ENCODE peak calls at places on chromosomes 11 and 22, in nine cellular contexts. One of them, this sample, is unnamed.
A peak's percentile ranks its signal among the peaks of the same experiment; 100 is the strongest.

GRCh38 chr11:7020183-7020917 is at the start of the genes NLRP14 and ZNF214:
- DNase-seq in stromal cell of bone marrow: peak; percentile 92
- DNase-seq in EL: peak; percentile 96
- DNase-seq in amygdala: peak; percentile 82
- DNase-seq in mammary epithelial cell: peak; percentile 88
- DNase-seq in Calu3: peak; percentile 81
- DNase-seq in WTC11: peak; percentile 94
- DNase-seq in NCI-H774: peak; percentile 93
- DNase-seq in spleen: no peak
- DNase-seq in this sample: peak; percentile 89

GRCh38 chr11:1303973-1304372 is 5.5 kb downstream of the TOLLIP start:
- DNase-seq in mammary epithelial cell: no peak
- DNase-seq in WTC11: no peak
- DNase-seq in amygdala: no peak
- DNase-seq in NCI-H774: no peak
- DNase-seq in EL: no peak
- DNase-seq in Calu3: no peak
- DNase-seq in spleen: peak; percentile 37
- DNase-seq in stromal cell of bone marrow: no peak
- DNase-seq in this sample: no peak

GRCh38 chr11:62823677-62824076 is 8.2 kb downstream of the STX5 start:
- DNase-seq in stromal cell of bone marrow: no peak
- DNase-seq in WTC11: no peak
- DNase-seq in amygdala: no peak
- DNase-seq in mammary epithelial cell: no peak
- DNase-seq in Calu3: no peak
- DNase-seq in spleen: no peak
- DNase-seq in NCI-H774: no peak
- DNase-seq in EL: no peak
- DNase-seq in this sample: no peak

GRCh38 chr11:124740277-124740882 is 638 bp downstream of the NRGN start:
- DNase-seq in Calu3: no peak
- DNase-seq in NCI-H774: no peak
- DNase-seq in mammary epithelial cell: peak; percentile 23
- DNase-seq in amygdala: no peak
- DNase-seq in spleen: peak; percentile 87
- DNase-seq in WTC11: no peak
- DNase-seq in stromal cell of bone marrow: no peak
- DNase-seq in EL: peak; percentile 52
- DNase-seq in this sample: no peak

GRCh38 chr11:22189660-22190059 is 3.2 kb upstream of the ANO5 start:
- DNase-seq in amygdala: no peak
- DNase-seq in Calu3: no peak
- DNase-seq in stromal cell of bone marrow: no peak
- DNase-seq in EL: no peak
- DNase-seq in mammary epithelial cell: no peak
- DNase-seq in WTC11: no peak
- DNase-seq in NCI-H774: no peak
- DNase-seq in spleen: no peak
- DNase-seq in this sample: no peak

GRCh38 chr22:43381693-43382092 is 30.1 kb upstream of the MPPED1 start:
- DNase-seq in NCI-H774: no peak
- DNase-seq in EL: no peak
- DNase-seq in Calu3: no peak
- DNase-seq in stromal cell of bone marrow: no peak
- DNase-seq in mammary epithelial cell: no peak
- DNase-seq in WTC11: no peak
- DNase-seq in spleen: no peak
- DNase-seq in amygdala: no peak
- DNase-seq in this sample: no peak

GRCh38 chr22:27306771-27307170 is 494.8 kb downstream of the MN1 start:
- DNase-seq in EL: no peak
- DNase-seq in WTC11: no peak
- DNase-seq in amygdala: no peak
- DNase-seq in NCI-H774: no peak
- DNase-seq in Calu3: no peak
- DNase-seq in spleen: no peak
- DNase-seq in stromal cell of bone marrow: no peak
- DNase-seq in mammary epithelial cell: no peak
- DNase-seq in this sample: no peak

GRCh38 chr22:44928064-44928463 is 81.7 kb downstream of the PHF21B start:
- DNase-seq in mammary epithelial cell: no peak
- DNase-seq in spleen: peak; percentile 37
- DNase-seq in Calu3: no peak
- DNase-seq in EL: no peak
- DNase-seq in stromal cell of bone marrow: no peak
- DNase-seq in NCI-H774: no peak
- DNase-seq in amygdala: no peak
- DNase-seq in WTC11: no peak
- DNase-seq in this sample: no peak

GRCh38 chr11:69040581-69041260 is 8.0 kb upstream of the TPCN2 start:
- DNase-seq in WTC11: no peak
- DNase-seq in stromal cell of bone marrow: peak; percentile 98
- DNase-seq in amygdala: no peak
- DNase-seq in spleen: no peak
- DNase-seq in EL: peak; percentile 85
- DNase-seq in NCI-H774: no peak
- DNase-seq in mammary epithelial cell: no peak
- DNase-seq in Calu3: no peak
- DNase-seq in this sample: no peak

GRCh38 chr11:111331711-111332479 is 33.5 kb downstream of the POU2AF3 start:
- DNase-seq in mammary epithelial cell: peak; percentile 39
- DNase-seq in Calu3: no peak
- DNase-seq in NCI-H774: no peak
- DNase-seq in stromal cell of bone marrow: peak; percentile 23
- DNase-seq in EL: no peak
- DNase-seq in spleen: no peak
- DNase-seq in amygdala: no peak
- DNase-seq in WTC11: no peak
- DNase-seq in this sample: no peak

GRCh38 chr11:126337472-126338241 is 17.8 kb upstream of the ST3GAL4 start:
- DNase-seq in Calu3: no peak
- DNase-seq in spleen: peak; percentile 70
- DNase-seq in EL: no peak
- DNase-seq in amygdala: no peak
- DNase-seq in stromal cell of bone marrow: no peak
- DNase-seq in mammary epithelial cell: no peak
- DNase-seq in WTC11: no peak
- DNase-seq in NCI-H774: no peak
- DNase-seq in this sample: no peak

GRCh38 chr22:19213496-19214473 is 35.2 kb upstream of the SLC25A1 start:
- DNase-seq in Calu3: no peak
- DNase-seq in NCI-H774: no peak
- DNase-seq in spleen: no peak
- DNase-seq in amygdala: no peak
- DNase-seq in EL: no peak
- DNase-seq in mammary epithelial cell: no peak
- DNase-seq in stromal cell of bone marrow: no peak
- DNase-seq in WTC11: no peak
- DNase-seq in this sample: peak; percentile 58

GRCh38 chr11:78248191-78248590 is 59.5 kb downstream of the USP35 start:
- DNase-seq in amygdala: no peak
- DNase-seq in mammary epithelial cell: no peak
- DNase-seq in spleen: no peak
- DNase-seq in WTC11: no peak
- DNase-seq in EL: no peak
- DNase-seq in Calu3: no peak
- DNase-seq in stromal cell of bone marrow: no peak
- DNase-seq in NCI-H774: no peak
- DNase-seq in this sample: no peak